ENCODE peak calls at places on chromosome 9, in nine cellular contexts. One of them, this sample, is unnamed.

GRCh38 chr9:120257483-120257882 is 322.5 kb downstream of the CDK5RAP2 start:
- DNase-seq in GM13976: no peak
- DNase-seq in kidney: no peak
- DNase-seq in A549: no peak
- DNase-seq in GM12865: no peak
- DNase-seq in adrenal gland: no peak
- DNase-seq in lower leg skin: no peak
- DNase-seq in mesothelial cell of epicardium: no peak
- DNase-seq in HL-60: no peak
- DNase-seq in this sample: no peak

GRCh38 chr9:28938981-28939380 is 1365.7 kb upstream of the C9orf72 start:
- DNase-seq in GM12865: no peak
- DNase-seq in GM13976: no peak
- DNase-seq in adrenal gland: no peak
- DNase-seq in HL-60: no peak
- DNase-seq in kidney: no peak
- DNase-seq in mesothelial cell of epicardium: no peak
- DNase-seq in A549: no peak
- DNase-seq in lower leg skin: no peak
- DNase-seq in this sample: no peak

GRCh38 chr9:92600075-92600741 is 64.4 kb upstream of the ECM2 start:
- DNase-seq in lower leg skin: peak
- DNase-seq in HL-60: no peak
- DNase-seq in mesothelial cell of epicardium: no peak
- DNase-seq in adrenal gland: no peak
- DNase-seq in GM12865: no peak
- DNase-seq in A549: no peak
- DNase-seq in kidney: no peak
- DNase-seq in GM13976: no peak
- DNase-seq in this sample: no peak

GRCh38 chr9:5586391-5586802 is 42.5 kb upstream of the RIC1 start:
- DNase-seq in mesothelial cell of epicardium: no peak
- DNase-seq in adrenal gland: no peak
- DNase-seq in kidney: no peak
- DNase-seq in lower leg skin: no peak
- DNase-seq in A549: no peak
- DNase-seq in GM12865: peak
- DNase-seq in HL-60: no peak
- DNase-seq in GM13976: no peak
- DNase-seq in this sample: peak

GRCh38 chr9:15101046-15101445 is 190.8 kb upstream of the FREM1 start:
- DNase-seq in lower leg skin: no peak
- DNase-seq in kidney: no peak
- DNase-seq in GM12865: no peak
- DNase-seq in mesothelial cell of epicardium: no peak
- DNase-seq in adrenal gland: no peak
- DNase-seq in A549: no peak
- DNase-seq in HL-60: no peak
- DNase-seq in GM13976: no peak
- DNase-seq in this sample: no peak

GRCh38 chr9:80077059-80077458 is 505.3 kb downstream of the TLE4 start:
- DNase-seq in HL-60: no peak
- DNase-seq in GM12865: no peak
- DNase-seq in kidney: no peak
- DNase-seq in adrenal gland: no peak
- DNase-seq in GM13976: no peak
- DNase-seq in mesothelial cell of epicardium: no peak
- DNase-seq in lower leg skin: no peak
- DNase-seq in A549: no peak
- DNase-seq in this sample: no peak

GRCh38 chr9:38649731-38650363 is 29.5 kb upstream of the ANKRD18A start:
- DNase-seq in GM13976: no peak
- DNase-seq in lower leg skin: no peak
- DNase-seq in A549: no peak
- DNase-seq in kidney: no peak
- DNase-seq in GM12865: no peak
- DNase-seq in HL-60: no peak
- DNase-seq in mesothelial cell of epicardium: no peak
- DNase-seq in adrenal gland: no peak
- DNase-seq in this sample: no peak

GRCh38 chr9:127732444-127732843 is 2.6 kb downstream of the TOR2A start:
- DNase-seq in kidney: no peak
- DNase-seq in lower leg skin: no peak
- DNase-seq in adrenal gland: no peak
- DNase-seq in mesothelial cell of epicardium: no peak
- DNase-seq in GM13976: no peak
- DNase-seq in GM12865: no peak
- DNase-seq in A549: no peak
- DNase-seq in HL-60: no peak
- DNase-seq in this sample: no peak

GRCh38 chr9:79955300-79955699 is 383.5 kb downstream of the TLE4 start:
- DNase-seq in adrenal gland: no peak
- DNase-seq in GM13976: no peak
- DNase-seq in lower leg skin: no peak
- DNase-seq in kidney: no peak
- DNase-seq in A549: no peak
- DNase-seq in HL-60: peak
- DNase-seq in mesothelial cell of epicardium: no peak
- DNase-seq in GM12865: no peak
- DNase-seq in this sample: no peak

GRCh38 chr9:89531766-89532165 is 33.9 kb upstream of the SEMA4D start:
- DNase-seq in adrenal gland: no peak
- DNase-seq in HL-60: no peak
- DNase-seq in A549: no peak
- DNase-seq in mesothelial cell of epicardium: no peak
- DNase-seq in lower leg skin: no peak
- DNase-seq in GM13976: no peak
- DNase-seq in GM12865: no peak
- DNase-seq in kidney: no peak
- DNase-seq in this sample: no peak

GRCh38 chr9:100785946-100786345 is 208.1 kb downstream of the CAVIN4 start:
- DNase-seq in lower leg skin: no peak
- DNase-seq in mesothelial cell of epicardium: no peak
- DNase-seq in GM13976: no peak
- DNase-seq in GM12865: no peak
- DNase-seq in HL-60: no peak
- DNase-seq in kidney: no peak
- DNase-seq in adrenal gland: no peak
- DNase-seq in A549: no peak
- DNase-seq in this sample: no peak

GRCh38 chr9:33781736-33782135 is 13.6 kb upstream of the PRSS3 start:
- DNase-seq in kidney: no peak
- DNase-seq in HL-60: no peak
- DNase-seq in mesothelial cell of epicardium: no peak
- DNase-seq in GM13976: no peak
- DNase-seq in lower leg skin: no peak
- DNase-seq in adrenal gland: no peak
- DNase-seq in A549: no peak
- DNase-seq in GM12865: no peak
- DNase-seq in this sample: no peak

GRCh38 chr9:97284798-97285197 is 22.7 kb upstream of the CCDC180 start:
- DNase-seq in GM12865: no peak
- DNase-seq in HL-60: no peak
- DNase-seq in GM13976: no peak
- DNase-seq in lower leg skin: no peak
- DNase-seq in kidney: no peak
- DNase-seq in adrenal gland: no peak
- DNase-seq in mesothelial cell of epicardium: no peak
- DNase-seq in A549: no peak
- DNase-seq in this sample: no peak
- TF ChIP-seq CTCF in GM12865: no peak
- TF ChIP-seq CTCF in HL-60: no peak
- TF ChIP-seq CTCF in GM13976: no peak
- TF ChIP-seq CTCF in lower leg skin: no peak
- TF ChIP-seq CTCF in kidney: no peak
- TF ChIP-seq CTCF in adrenal gland: no peak
- TF ChIP-seq CTCF in mesothelial cell of epicardium: peak
- TF ChIP-seq CTCF in A549: no peak
- TF ChIP-seq CTCF in this sample: no peak

GRCh38 chr9:99748251-99748650 is 73.4 kb upstream of the NR4A3 start:
- DNase-seq in HL-60: peak
- DNase-seq in A549: no peak
- DNase-seq in GM12865: no peak
- DNase-seq in adrenal gland: no peak
- DNase-seq in GM13976: no peak
- DNase-seq in mesothelial cell of epicardium: no peak
- DNase-seq in lower leg skin: no peak
- DNase-seq in kidney: no peak
- DNase-seq in this sample: no peak
- TF ChIP-seq CTCF in HL-60: no peak
- TF ChIP-seq CTCF in A549: no peak
- TF ChIP-seq CTCF in GM12865: no peak
- TF ChIP-seq CTCF in adrenal gland: no peak
- TF ChIP-seq CTCF in GM13976: no peak
- TF ChIP-seq CTCF in mesothelial cell of epicardium: no peak
- TF ChIP-seq CTCF in lower leg skin: no peak
- TF ChIP-seq CTCF in kidney: no peak
- TF ChIP-seq CTCF in this sample: no peak

GRCh38 chr9:136619742-136620440 is 42.8 kb upstream of the EGFL7 start:
- DNase-seq in lower leg skin: no peak
- DNase-seq in mesothelial cell of epicardium: peak
- DNase-seq in GM12865: peak
- DNase-seq in HL-60: peak
- DNase-seq in adrenal gland: peak
- DNase-seq in A549: no peak
- DNase-seq in GM13976: no peak
- DNase-seq in kidney: no peak
- DNase-seq in this sample: no peak
- TF ChIP-seq CTCF in lower leg skin: no peak
- TF ChIP-seq CTCF in mesothelial cell of epicardium: no peak
- TF ChIP-seq CTCF in GM12865: no peak
- TF ChIP-seq CTCF in HL-60: no peak
- TF ChIP-seq CTCF in adrenal gland: no peak
- TF ChIP-seq CTCF in A549: no peak
- TF ChIP-seq CTCF in GM13976: no peak
- TF ChIP-seq CTCF in kidney: no peak
- TF ChIP-seq CTCF in this sample: no peak

GRCh38 chr9:132410642-132411041 is 631 bp downstream of the CFAP77 start:
- DNase-seq in adrenal gland: no peak
- DNase-seq in A549: no peak
- DNase-seq in GM13976: peak
- DNase-seq in lower leg skin: no peak
- DNase-seq in mesothelial cell of epicardium: no peak
- DNase-seq in kidney: no peak
- DNase-seq in HL-60: no peak
- DNase-seq in GM12865: peak
- DNase-seq in this sample: no peak

GRCh38 chr9:132412089-132412488 is 2.1 kb downstream of the CFAP77 start:
- DNase-seq in GM13976: peak
- DNase-seq in lower leg skin: no peak
- DNase-seq in HL-60: no peak
- DNase-seq in A549: peak
- DNase-seq in GM12865: peak
- DNase-seq in mesothelial cell of epicardium: no peak
- DNase-seq in kidney: no peak
- DNase-seq in adrenal gland: no peak
- DNase-seq in this sample: peak

GRCh38 chr9:132408521-132408920 is 1.5 kb upstream of the CFAP77 start:
- DNase-seq in A549: no peak
- DNase-seq in kidney: no peak
- DNase-seq in mesothelial cell of epicardium: no peak
- DNase-seq in GM12865: no peak
- DNase-seq in GM13976: no peak
- DNase-seq in lower leg skin: no peak
- DNase-seq in HL-60: no peak
- DNase-seq in adrenal gland: no peak
- DNase-seq in this sample: no peak

GRCh38 chr9:132409828-132410528 is at the start of gene CFAP77:
- DNase-seq in adrenal gland: no peak
- DNase-seq in GM13976: peak
- DNase-seq in A549: peak
- DNase-seq in kidney: peak
- DNase-seq in GM12865: peak
- DNase-seq in HL-60: no peak
- DNase-seq in mesothelial cell of epicardium: peak
- DNase-seq in lower leg skin: no peak
- DNase-seq in this sample: peak

DNA sequence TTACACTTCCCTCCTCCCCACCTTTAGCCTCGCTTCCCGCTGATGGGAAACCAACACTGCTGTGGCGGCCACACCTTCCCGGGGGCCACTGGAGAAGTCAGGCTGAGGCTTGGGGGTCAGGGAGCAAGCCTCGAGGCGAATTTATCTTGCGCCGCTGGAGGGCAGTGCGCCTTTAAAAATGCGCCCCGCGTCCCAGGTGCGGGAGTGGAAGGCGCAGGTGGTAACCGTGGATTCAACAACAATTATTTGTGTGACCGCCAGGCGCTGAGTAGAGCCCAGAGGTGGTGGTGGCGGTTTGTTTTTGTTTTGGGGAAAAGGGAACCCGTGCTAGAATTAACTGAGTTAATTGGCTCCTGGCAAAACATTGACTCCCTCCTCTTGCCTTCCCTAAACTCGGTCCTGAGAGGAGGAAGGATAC is 1.1 kb downstream of the CFAP77 start:
- DNase-seq in adrenal gland: no peak
- DNase-seq in GM12865: peak
- DNase-seq in kidney: peak
- DNase-seq in mesothelial cell of epicardium: peak
- DNase-seq in HL-60: peak
- DNase-seq in A549: peak
- DNase-seq in GM13976: peak
- DNase-seq in lower leg skin: no peak
- DNase-seq in this sample: peak
- TF ChIP-seq CTCF in adrenal gland: peak
- TF ChIP-seq CTCF in GM12865: peak
- TF ChIP-seq CTCF in kidney: peak
- TF ChIP-seq CTCF in mesothelial cell of epicardium: peak
- TF ChIP-seq CTCF in HL-60: peak
- TF ChIP-seq CTCF in A549: peak
- TF ChIP-seq CTCF in GM13976: peak
- TF ChIP-seq CTCF in lower leg skin: no peak
- TF ChIP-seq CTCF in this sample: peak

GRCh38 chr9:88076286-88077070 is 61.8 kb downstream of the SPATA31C2 start:
- DNase-seq in A549: peak
- DNase-seq in GM12865: no peak
- DNase-seq in kidney: peak
- DNase-seq in adrenal gland: peak
- DNase-seq in lower leg skin: peak
- DNase-seq in GM13976: peak
- DNase-seq in HL-60: peak
- DNase-seq in mesothelial cell of epicardium: peak
- DNase-seq in this sample: no peak
- TF ChIP-seq CTCF in A549: peak
- TF ChIP-seq CTCF in GM12865: no peak
- TF ChIP-seq CTCF in kidney: no peak
- TF ChIP-seq CTCF in adrenal gland: peak
- TF ChIP-seq CTCF in lower leg skin: no peak
- TF ChIP-seq CTCF in GM13976: no peak
- TF ChIP-seq CTCF in HL-60: no peak
- TF ChIP-seq CTCF in mesothelial cell of epicardium: no peak
- TF ChIP-seq CTCF in this sample: no peak

This sample was measured in GM20000.